ENCODE peak calls at places on chromosome 3, in nine cellular contexts. M, G, T, E, S, H, X, U and C are unnamed samples.

GRCh38 chr3:50242371-50242770 is 6.4 kb downstream of the GNAI2 start:
- DNase-seq in M (no peak), G (no peak), T (no peak), E (no peak), S (no peak), H (no peak), X (no peak), U (no peak), C (no peak)

GRCh38 chr3:191246628-191247027 is 47.6 kb downstream of the OSTN start:
- DNase-seq in M (no peak), G (no peak), T (no peak), E (no peak), S (no peak), H (no peak), X (no peak), U (no peak), C (no peak)

GRCh38 chr3:64783200-64783599 is 95.4 kb upstream of the ADAMTS9 start:
- DNase-seq in M (no peak), G (no peak), T (no peak), E (no peak), S (no peak), H (no peak), X (no peak), U (no peak), C (no peak)

GRCh38 chr3:87317779-87318178 is 41.4 kb upstream of the POU1F1 start:
- DNase-seq in M (no peak), G (no peak), T (no peak), E (no peak), S (no peak), H (no peak), X (no peak), U (no peak), C (no peak)

GRCh38 chr3:9970020-9970652 is 16.5 kb downstream of the EMC3 start:
- DNase-seq in M (no peak), G (no peak), T (no peak), E (no peak), S (no peak), H (no peak), X (no peak), U (no peak), C (peak)

GRCh38 chr3:52786330-52787215 is 8.0 kb upstream of the ITIH3 start:
- DNase-seq in M (no peak), G (no peak), T (no peak), E (no peak), S (no peak), H (no peak), X (no peak), U (no peak), C (no peak)

GRCh38 chr3:187025656-187026320 is 95.5 kb downstream of the ST6GAL1 start:
- DNase-seq in M (no peak), G (no peak), T (no peak), E (peak), S (no peak), H (no peak), X (peak), U (no peak), C (no peak)

GRCh38 chr3:63966871-63967270 is 54.7 kb upstream of the SCAANT1 start:
- DNase-seq in M (no peak), G (no peak), T (no peak), E (no peak), S (no peak), H (no peak), X (no peak), U (no peak), C (no peak)

GRCh38 chr3:194572131-194572789 is 61.0 kb downstream of the TMEM44 start:
- DNase-seq in M (no peak), G (no peak), T (peak), E (no peak), S (no peak), H (no peak), X (peak), U (no peak), C (no peak)

GRCh38 chr3:172125963-172126403 is 86.6 kb downstream of the FNDC3B start:
- DNase-seq in M (no peak), G (no peak), T (no peak), E (no peak), S (no peak), H (no peak), X (no peak), U (peak), C (peak)

GRCh38 chr3:179348325-179349013 is 960 bp downstream of the MFN1 start:
- DNase-seq in M (peak), G (no peak), T (no peak), E (no peak), S (no peak), H (no peak), X (no peak), U (no peak), C (no peak)

GRCh38 chr3:55870576-55870975 is 383.5 kb upstream of the WNT5A start:
- DNase-seq in M (no peak), G (no peak), T (no peak), E (no peak), S (no peak), H (no peak), X (no peak), U (no peak), C (no peak)

GRCh38 chr3:128426128-128426921 is 40.4 kb downstream of the DNAJB8 start:
- DNase-seq in M (no peak), G (no peak), T (peak), E (peak), S (peak), H (peak), X (peak), U (no peak), C (no peak)

GRCh38 chr3:77025476-77025875 is 14.4 kb upstream of the ROBO2 start:
- DNase-seq in M (no peak), G (no peak), T (no peak), E (no peak), S (no peak), H (no peak), X (no peak), U (no peak), C (no peak)

GRCh38 chr3:122975924-122976293 is 51.7 kb downstream of the SEMA5B start:
- DNase-seq in M (no peak), G (no peak), T (no peak), E (no peak), S (peak), H (no peak), X (no peak), U (no peak), C (no peak)

GRCh38 chr3:98601180-98601579 is 7.8 kb upstream of the CPOX start:
- DNase-seq in M (no peak), G (no peak), T (no peak), E (no peak), S (no peak), H (no peak), X (no peak), U (no peak), C (no peak)

GRCh38 chr3:11346416-11346815 is 74.2 kb downstream of the ATG7 start:
- DNase-seq in M (no peak), G (no peak), T (no peak), E (no peak), S (no peak), H (no peak), X (no peak), U (no peak), C (peak)

GRCh38 chr3:56894912-56895431 is 93.2 kb upstream of the ARHGEF3 start:
- DNase-seq in M (no peak), G (no peak), T (no peak), E (no peak), S (no peak), H (no peak), X (no peak), U (no peak), C (no peak)

GRCh38 chr3:88408097-88408496 is 258.3 kb downstream of the C3orf38 start:
- DNase-seq in M (no peak), G (no peak), T (no peak), E (no peak), S (no peak), H (no peak), X (no peak), U (no peak), C (no peak)

GRCh38 chr3:168085491-168086119 is 10.1 kb downstream of the GOLIM4 start:
- DNase-seq in M (no peak), G (no peak), T (no peak), E (no peak), S (no peak), H (no peak), X (no peak), U (no peak), C (no peak)

GRCh38 chr3:174810256-174810655 is 48.9 kb upstream of the NAALADL2 start:
- DNase-seq in M (no peak), G (no peak), T (no peak), E (no peak), S (no peak), H (no peak), X (no peak), U (no peak), C (no peak)

GRCh38 chr3:58565621-58566397 is 11.4 kb downstream of the FAM107A start:
- DNase-seq in M (no peak), G (no peak), T (no peak), E (no peak), S (no peak), H (no peak), X (peak), U (no peak), C (no peak)

GRCh38 chr3:37271636-37272035 is 97.3 kb upstream of the LRRFIP2 start:
- DNase-seq in M (no peak), G (no peak), T (no peak), E (no peak), S (no peak), H (no peak), X (peak), U (no peak), C (no peak)

GRCh38 chr3:170599995-170600624 is 14.2 kb upstream of the SLC7A14 start:
- DNase-seq in M (no peak), G (no peak), T (no peak), E (no peak), S (no peak), H (no peak), X (no peak), U (no peak), C (no peak)

GRCh38 chr3:113088616-113089015 is 97.8 kb downstream of the GTPBP8 start:
- DNase-seq in M (no peak), G (no peak), T (no peak), E (no peak), S (no peak), H (no peak), X (no peak), U (peak), C (no peak)

GRCh38 chr3:47162695-47163022 is 1.3 kb downstream of the SETD2 start:
- DNase-seq in M (no peak), G (no peak), T (no peak), E (no peak), S (no peak), H (no peak), X (no peak), U (no peak), C (no peak)

GRCh38 chr3:128878556-128879124 is 780 bp upstream of the ACAD9 start:
- DNase-seq in M (peak), G (peak), T (peak), E (no peak), S (peak), H (no peak), X (no peak), U (peak), C (peak)

GRCh38 chr3:151276038-151277027 is 2.0 kb downstream of the P2RY14 start:
- DNase-seq in M (no peak), G (no peak), T (no peak), E (no peak), S (peak), H (no peak), X (peak), U (no peak), C (no peak)

GRCh38 chr3:169835533-169835932 is 22.8 kb upstream of the LRRC34 start:
- DNase-seq in M (no peak), G (no peak), T (no peak), E (no peak), S (no peak), H (no peak), X (no peak), U (no peak), C (peak)

GRCh38 chr3:190307164-190307545 is 15.1 kb downstream of the CLDN1 start:
- DNase-seq in M (no peak), G (no peak), T (no peak), E (no peak), S (no peak), H (no peak), X (no peak), U (no peak), C (no peak)

GRCh38 chr3:141960731-141961130 is 84.3 kb downstream of the ATP1B3 start:
- DNase-seq in M (no peak), G (no peak), T (no peak), E (no peak), S (no peak), H (no peak), X (no peak), U (no peak), C (no peak)

GRCh38 chr3:178665747-178666146 is 129.5 kb downstream of the KCNMB2 start:
- DNase-seq in M (no peak), G (no peak), T (peak), E (no peak), S (no peak), H (peak), X (no peak), U (no peak), C (no peak)

GRCh38 chr3:13177236-13177635 is 104.0 kb upstream of the IQSEC1 start:
- DNase-seq in M (no peak), G (no peak), T (no peak), E (no peak), S (no peak), H (no peak), X (no peak), U (no peak), C (no peak)

GRCh38 chr3:156837130-156837529 is 11.0 kb downstream of the LEKR1 start:
- DNase-seq in M (no peak), G (no peak), T (no peak), E (no peak), S (no peak), H (no peak), X (no peak), U (no peak), C (no peak)

GRCh38 chr3:32391643-32392529 is at the start of gene CMTM7:
- DNase-seq in M (no peak), G (no peak), T (peak), E (peak), S (peak), H (peak), X (peak), U (no peak), C (no peak)

GRCh38 chr3:79690072-79690471 is 77.7 kb downstream of the ROBO1 start:
- DNase-seq in M (no peak), G (no peak), T (no peak), E (no peak), S (no peak), H (no peak), X (no peak), U (no peak), C (no peak)

GRCh38 chr3:63706321-63707085 is 54.0 kb downstream of the SNTN start:
- DNase-seq in M (no peak), G (no peak), T (no peak), E (no peak), S (no peak), H (no peak), X (no peak), U (no peak), C (no peak)